ENCODE peak calls at places on chromosomes 3 and 15, in four cellular contexts. T, E, I and U are unnamed samples.

GRCh38 chr3:46695177-46695961 is 1.9 kb upstream of the ALS2CL start:
- DNase-seq in E (no peak), I (peak; percentile 42), T (no peak), U (no peak)

GRCh38 chr3:172052405-172052804 is 13.0 kb downstream of the FNDC3B start:
- DNase-seq in I (no peak), E (no peak), T (no peak), U (no peak)

GRCh38 chr3:1693145-1693544 is 405.5 kb upstream of the CNTN4 start:
- DNase-seq in I (no peak), T (no peak), E (no peak), U (no peak)

GRCh38 chr3:129257609-129258008 is 8.2 kb downstream of the COPG1 start:
- DNase-seq in T (no peak), I (no peak), E (no peak), U (no peak)

GRCh38 chr3:7410782-7411181 is 549.9 kb downstream of the GRM7 start:
- DNase-seq in T (no peak), I (no peak), E (no peak), U (no peak)

GRCh38 chr15:78155355-78155939 is 6.3 kb downstream of the IDH3A start:
- DNase-seq in I (no peak), T (no peak), E (no peak), U (no peak)

GRCh38 chr15:56365075-56365711 is at the start of gene TEX9:
- DNase-seq in T (peak; percentile 80), E (peak; percentile 55), I (peak; percentile 91), U (peak; percentile 73)

GRCh38 chr3:142808103-142808917 is 80.6 kb downstream of the PCOLCE2 start:
- DNase-seq in E (no peak), I (no peak), T (no peak), U (no peak)

GRCh38 chr15:89330119-89330518 is 4.5 kb downstream of the POLG start:
- DNase-seq in T (no peak), I (no peak), E (no peak), U (no peak)

GRCh38 chr3:130705501-130705900 is 41.1 kb downstream of the PIK3R4 start:
- DNase-seq in T (no peak), E (no peak), I (no peak), U (no peak)

GRCh38 chr3:141336672-141337522 is 31.4 kb upstream of the ZBTB38 start:
- DNase-seq in T (no peak), I (peak; percentile 66), E (no peak), U (no peak)

GRCh38 chr3:188036375-188036985 is 117.5 kb upstream of the LPP start:
- DNase-seq in I (peak; percentile 82), E (no peak), T (no peak), U (no peak)

GRCh38 chr3:120022729-120023128 is 71.5 kb downstream of the GSK3B start:
- DNase-seq in T (no peak), I (no peak), E (no peak), U (no peak)

GRCh38 chr3:43496740-43497375 is 125.0 kb downstream of the ANO10 start:
- DNase-seq in T (no peak), E (no peak), I (no peak), U (no peak)

GRCh38 chr3:45753095-45753494 is 43.2 kb downstream of the SLC6A20 start:
- DNase-seq in T (no peak), I (no peak), E (no peak), U (no peak)

GRCh38 chr15:68599560-68600071 is 20.8 kb downstream of the CORO2B start:
- DNase-seq in I (no peak), E (peak; percentile 78), T (no peak), U (peak; percentile 67)

GRCh38 chr15:71709808-71710418 is 100.4 kb upstream of the NR2E3 start:
- DNase-seq in I (no peak), T (no peak), E (no peak), U (no peak)

GRCh38 chr15:84022516-84022915 is 213.1 kb upstream of the GOLGA6L4 start:
- DNase-seq in E (no peak), T (no peak), I (no peak), U (no peak)

GRCh38 chr3:38114875-38115644 is 21.9 kb downstream of the ACAA1 start:
- DNase-seq in E (no peak), I (no peak), T (no peak), U (peak; percentile 5)

GRCh38 chr3:188558343-188559068 is 404.5 kb downstream of the LPP start:
- DNase-seq in I (no peak), T (no peak), E (no peak), U (no peak)

GRCh38 chr3:69770976-69771634 is 31.8 kb downstream of the MITF start:
- DNase-seq in T (no peak), I (no peak), E (no peak), U (no peak)

GRCh38 chr3:142359367-142359766 is 88.5 kb downstream of the XRN1 start:
- DNase-seq in E (no peak), I (no peak), T (no peak), U (no peak)

GRCh38 chr3:41652931-41653330 is 309.0 kb downstream of the ULK4 start:
- DNase-seq in E (no peak), I (no peak), T (no peak), U (no peak)

GRCh38 chr3:8621872-8622271 is 22.7 kb downstream of the SSUH2 start:
- DNase-seq in T (no peak), I (no peak), E (no peak), U (no peak)

GRCh38 chr3:115667175-115668065 is 44.1 kb downstream of the GAP43 start:
- DNase-seq in T (no peak), E (no peak), I (no peak), U (no peak)

GRCh38 chr15:68360716-68361115 is 71.2 kb downstream of the ITGA11 start:
- DNase-seq in I (no peak), T (no peak), E (no peak), U (no peak)

GRCh38 chr3:47603332-47603731 is 24.7 kb upstream of the CSPG5 start:
- DNase-seq in I (no peak), T (no peak), E (no peak), U (no peak)

GRCh38 chr3:190519886-190520285 is 6.0 kb downstream of the IL1RAP start:
- DNase-seq in E (no peak), I (no peak), T (no peak), U (no peak)

GRCh38 chr3:195544634-195545033 is 1.5 kb upstream of the PPP1R2 start:
- DNase-seq in T (no peak), E (no peak), I (no peak), U (no peak)

GRCh38 chr15:37046876-37047614 is 53.3 kb downstream of the MEIS2 start:
- DNase-seq in T (no peak), E (no peak), I (no peak), U (no peak)

GRCh38 chr3:193240850-193241706 is at the start of gene PLAAT1:
- DNase-seq in E (peak; percentile 53), T (peak; percentile 86), I (peak; percentile 62), U (peak; percentile 76)

GRCh38 chr3:116155830-116156229 is 289.5 kb downstream of the LSAMP start:
- DNase-seq in E (no peak), T (no peak), I (no peak), U (no peak)

GRCh38 chr15:50774450-50774849 is 8.9 kb upstream of the SPPL2A start:
- DNase-seq in E (no peak), I (peak; percentile 28), T (no peak), U (no peak)

GRCh38 chr3:41985018-41985417 is 23.1 kb upstream of the ULK4 start:
- DNase-seq in T (no peak), I (no peak), E (no peak), U (no peak)

GRCh38 chr3:119187266-119187665 is 13.9 kb downstream of the UPK1B start:
- DNase-seq in I (no peak), T (no peak), E (no peak), U (no peak)